ENCODE peak calls at places on chromosomes 4 and X, in eight cellular contexts. X is OCI-LY7; U is PC-3; C is CD4-positive, alpha-beta memory T cell; N is A549; S is lung; J is endodermal cell; P is right atrium auricular region. Q is an unnamed sample.

GRCh38 chr4:128635939-128636551 is 173.5 kb upstream of the JADE1 start:
- DNase-seq in P (no peak), C (no peak), X (no peak), N (no peak), J (peak; percentile 74), S (no peak), U (no peak), Q (peak; percentile 33)

GRCh38 chrX:44228621-44229020 is 114.9 kb downstream of the EFHC2 start:
- DNase-seq in U (no peak), X (no peak), J (no peak), S (no peak), C (no peak), P (no peak), N (no peak), Q (no peak)

GRCh38 chrX:86148594-86148993 is 343 bp downstream of the DACH2 start:
- DNase-seq in S (no peak), C (no peak), U (no peak), X (no peak), N (no peak), J (no peak), P (no peak), Q (no peak)

GRCh38 chrX:24341795-24342194 is 18.6 kb upstream of the SUPT20HL1 start:
- DNase-seq in U (peak; percentile 21), C (no peak), J (no peak), S (no peak), X (no peak), N (no peak), P (no peak), Q (no peak)

GRCh38 chrX:30307466-30307865 is 1.7 kb downstream of the NR0B1 start:
- DNase-seq in U (no peak), X (no peak), P (no peak), N (no peak), J (no peak), C (no peak), S (no peak), Q (no peak)

GRCh38 chrX:149837167-149837566 is 43.8 kb upstream of the MAGEA8 start:
- DNase-seq in J (no peak), S (no peak), U (no peak), C (no peak), N (no peak), X (no peak), P (no peak), Q (no peak)

GRCh38 chrX:830532-830931 is 199.9 kb downstream of the SHOX start:
- DNase-seq in S (no peak), N (no peak), U (no peak), P (no peak), C (no peak), X (no peak), J (no peak), Q (no peak)

GRCh38 chrX:352181-352580 is 33.6 kb upstream of the GTPBP6 start:
- DNase-seq in J (no peak), S (no peak), X (no peak), P (no peak), C (no peak), U (no peak), N (no peak), Q (no peak)

GRCh38 chrX:96182366-96182765 is 502.3 kb upstream of the DIAPH2 start:
- DNase-seq in J (peak; percentile 86), U (peak; percentile 69), P (no peak), X (no peak), S (no peak), C (no peak), N (no peak), Q (no peak)

GRCh38 chrX:149073464-149073863 is 431.6 kb downstream of the IDS start:
- DNase-seq in C (no peak), J (no peak), U (no peak), X (no peak), N (no peak), S (no peak), P (no peak), Q (no peak)

GRCh38 chr4:27916432-27917184 is 1056.0 kb downstream of the STIM2 start:
- DNase-seq in S (peak; percentile 28), J (no peak), X (no peak), P (no peak), C (no peak), N (no peak), U (no peak), Q (no peak)

GRCh38 chr4:7758444-7758815 is 181.2 kb downstream of the AFAP1 start:
- DNase-seq in X (no peak), S (no peak), P (no peak), N (no peak), C (no peak), U (no peak), J (no peak), Q (no peak)

GRCh38 chr4:176601156-176601555 is 191.6 kb downstream of the VEGFC start:
- DNase-seq in N (no peak), P (no peak), C (no peak), U (no peak), J (no peak), S (no peak), X (no peak), Q (no peak)

GRCh38 chrX:22959204-22959920 is 40.4 kb upstream of the DDX53 start:
- DNase-seq in J (no peak), C (no peak), P (no peak), S (no peak), U (no peak), X (no peak), N (no peak), Q (no peak)

GRCh38 chrX:120297923-120298322 is 13.3 kb downstream of the TMEM255A start:
- DNase-seq in X (no peak), U (no peak), J (no peak), S (no peak), C (no peak), P (no peak), N (no peak), Q (no peak)
- H3K9me3 ChIP-seq in X (no peaks in the 10 kb centered on the region), U (no peaks in the 10 kb centered on the region), J (no peaks in the 10 kb centered on the region), S (no peaks in the 10 kb centered on the region), C (no peaks in the 10 kb centered on the region), P (no peaks in the 10 kb centered on the region), N (no peaks in the 10 kb centered on the region), Q (no peaks in the 10 kb centered on the region)

GRCh38 chr4:147682755-147683154 is 1.2 kb downstream of the PRMT9 start:
- DNase-seq in C (no peak), P (no peak), S (no peak), U (no peak), J (no peak), N (no peak), X (no peak), Q (no peak)
- H3K4me3 ChIP-seq in C (no peak overlapping the region), P (peak overlapping the region; percentile 86), S (no peak overlapping the region), U (peak overlapping the region; percentile 93), J (peak overlapping the region; percentile 92), N (peak overlapping the region; percentile 67), X (peak overlapping the region; percentile 75), Q (peak overlapping the region; percentile 66)

DNA sequence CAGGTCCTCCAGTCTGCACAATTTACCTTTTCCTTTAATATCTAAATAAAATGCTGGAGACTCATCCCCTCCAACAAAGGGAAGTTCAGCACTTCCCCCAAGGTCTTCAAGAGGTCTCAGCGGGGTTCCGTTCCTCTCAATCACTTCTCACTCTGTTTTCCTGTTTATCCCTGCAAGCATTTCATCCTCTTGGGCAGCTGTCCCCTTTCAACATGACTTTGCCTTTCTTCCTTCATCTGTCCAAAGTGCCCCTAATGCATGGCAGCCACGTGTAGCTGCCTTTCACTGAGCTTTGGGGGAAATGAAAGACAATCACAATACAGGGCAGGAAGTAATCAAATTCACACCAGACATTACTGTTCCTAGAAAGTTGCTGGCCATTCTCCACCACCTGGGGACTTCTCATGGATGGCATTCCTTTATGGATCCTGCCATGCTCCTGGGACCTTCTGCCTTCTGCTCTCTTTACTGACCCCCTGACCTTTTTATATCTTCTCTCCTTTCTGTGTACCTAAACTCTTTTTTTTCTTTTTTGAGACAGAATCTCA is 79.7 kb upstream of the USP9X start:
- DNase-seq in X (no peak), P (no peak), N (no peak), J (peak; percentile 80), C (no peak), U (no peak), S (no peak), Q (no peak)
- H3K4me1 ChIP-seq in X (peaks cover 5% of the 10 kb centered on the region), P (no peaks in the 10 kb centered on the region), N (peaks cover 40% of the 10 kb centered on the region), J (no peaks in the 10 kb centered on the region), C (peaks cover 9% of the 10 kb centered on the region), U (peaks cover 7% of the 10 kb centered on the region), S (no peaks in the 10 kb centered on the region), Q (peaks cover 6% of the 10 kb centered on the region)

DNA sequence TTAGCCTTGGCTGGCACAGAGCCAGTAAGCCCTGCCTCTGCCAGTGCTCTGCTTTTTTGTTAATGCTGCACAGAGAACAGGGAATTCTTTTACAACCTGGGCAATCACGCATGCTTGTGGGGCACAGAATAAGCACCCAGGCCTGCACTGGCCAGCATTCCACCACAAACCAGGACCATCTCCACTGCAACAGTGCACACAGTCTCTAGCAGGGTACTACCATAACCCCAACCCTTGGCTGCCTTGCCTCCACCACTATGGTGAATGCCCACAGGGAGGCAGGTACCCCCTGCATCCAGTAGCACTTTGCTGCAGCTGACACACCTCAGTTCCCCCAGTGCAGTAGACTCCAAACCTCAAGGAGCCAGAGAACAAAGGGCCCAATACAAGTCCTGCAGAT is 19.2 kb upstream of the FAAH2 start:
- DNase-seq in C (no peak), P (no peak), S (no peak), J (no peak), N (no peak), U (no peak), X (no peak), Q (no peak)
- H3K9me3 ChIP-seq in C (no peaks in the 10 kb centered on the region), P (no peaks in the 10 kb centered on the region), S (no peaks in the 10 kb centered on the region), J (no peaks in the 10 kb centered on the region), N (no peaks in the 10 kb centered on the region), U (no peaks in the 10 kb centered on the region), X (no peaks in the 10 kb centered on the region), Q (no peaks in the 10 kb centered on the region)

DNA sequence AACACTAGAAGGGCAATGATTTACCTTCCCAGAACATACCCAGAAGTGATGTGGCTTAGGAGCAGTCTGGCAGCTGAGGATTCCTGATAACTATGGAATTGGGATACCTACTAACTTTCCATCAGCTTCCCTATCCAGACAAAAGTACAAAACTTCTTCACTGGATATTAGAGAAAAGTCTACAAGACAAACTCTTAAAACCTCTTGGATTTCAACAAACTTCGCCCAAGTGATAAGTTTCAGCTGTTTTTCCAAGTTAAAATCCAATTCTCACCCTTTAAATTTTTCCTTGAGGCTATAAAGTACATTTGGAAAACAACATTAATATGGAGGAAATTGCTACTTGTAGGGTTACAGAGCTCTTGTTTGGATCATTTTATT is 58.2 kb upstream of the SLIT2 start:
- DNase-seq in N (no peak), U (no peak), C (no peak), X (no peak), P (no peak), S (no peak), J (no peak), Q (no peak)
- H3K4me3 ChIP-seq in N (no peak overlapping the region), U (peak overlapping the region; percentile 46), C (no peak overlapping the region), X (no peak overlapping the region), P (no peak overlapping the region), S (no peak overlapping the region), J (no peak overlapping the region), Q (no peak overlapping the region)

GRCh38 chr4:78513411-78513975 is 38.1 kb upstream of the ANXA3 start:
- DNase-seq in P (no peak), X (no peak), U (no peak), N (no peak), C (no peak), J (no peak), S (no peak), Q (no peak)
- H3K4me1 ChIP-seq in P (no peaks in the 10 kb centered on the region), X (no peaks in the 10 kb centered on the region), U (no peaks in the 10 kb centered on the region), N (no peaks in the 10 kb centered on the region), C (no peaks in the 10 kb centered on the region), J (no peaks in the 10 kb centered on the region), S (no peaks in the 10 kb centered on the region), Q (no peaks in the 10 kb centered on the region)

DNA sequence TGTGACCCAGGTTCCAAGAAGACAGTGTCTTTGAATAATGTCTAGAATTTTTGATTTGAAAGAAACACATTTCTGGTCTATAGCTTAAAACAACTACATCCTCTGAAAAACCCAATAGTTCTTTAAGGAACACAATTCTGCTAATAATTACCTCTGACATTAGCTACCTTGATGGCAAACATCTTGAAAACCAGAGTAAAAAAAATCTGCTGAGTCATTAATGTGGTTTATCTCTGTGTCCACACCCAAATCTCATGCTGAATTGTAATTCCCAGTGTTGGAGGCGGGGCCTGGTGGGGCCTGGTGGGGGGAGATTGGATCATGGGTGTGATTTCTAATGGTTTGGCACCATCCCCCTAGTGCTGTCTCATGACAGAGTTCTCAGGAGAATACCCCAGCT is 1233.8 kb downstream of the NLGN4X start:
- DNase-seq in S (no peak), U (peak; percentile 4), C (no peak), J (no peak), N (no peak), X (no peak), P (no peak), Q (no peak)
- H3K9me3 ChIP-seq in S (no peaks in the 10 kb centered on the region), U (no peaks in the 10 kb centered on the region), C (no peaks in the 10 kb centered on the region), J (no peaks in the 10 kb centered on the region), N (no peaks in the 10 kb centered on the region), X (no peaks in the 10 kb centered on the region), P (no peaks in the 10 kb centered on the region), Q (no peaks in the 10 kb centered on the region)

Q was measured in SJSA1.